ENCODE peak calls at places on chromosomes 7 and 10, in ten cellular contexts. X is fibroblast of lung; V is CD8-positive, alpha-beta T cell; F is EH; O is iris pigment epithelial cell; R is CD8-positive, alpha-beta memory T cell; U is NCI-H1105; Z is substantia nigra; S is activated CD4-positive, alpha-beta T cell treated with anti-CD3 and anti-CD28 coated beads, Interleukin-2, amount 10 ng/mL, durations not matched to agents 7 days and 5 days; D is stimulated activated naive CD4-positive, alpha-beta T cell. G is an unnamed sample.

GRCh38 chr7:138239244-138239643 is 163.0 kb downstream of the AKR1D1 start:
- DNase-seq in X (peak), V (no peak), F (no peak), O (peak), R (no peak), U (no peak), Z (no peak), S (no peak), D (no peak), G (no peak)

GRCh38 chr7:22667562-22668239 is 59.3 kb upstream of the IL6 start:
- DNase-seq in X (peak), V (no peak), F (peak), O (peak), R (no peak), U (no peak), Z (no peak), S (no peak), D (no peak), G (no peak)

GRCh38 chr7:87886875-87887274 is 10.6 kb downstream of the DBF4 start:
- DNase-seq in X (peak), V (no peak), F (peak), O (peak), R (no peak), U (no peak), Z (no peak), S (no peak), D (peak), G (no peak)

GRCh38 chr7:155388561-155388960 is 69.4 kb upstream of the EN2 start:
- DNase-seq in X (no peak), V (no peak), F (no peak), O (no peak), R (no peak), U (no peak), Z (no peak), S (no peak), D (no peak), G (no peak)

GRCh38 chr7:145692237-145692950 is 424.2 kb upstream of the CNTNAP2 start:
- DNase-seq in X (peak), V (no peak), F (no peak), O (no peak), R (no peak), U (no peak), Z (no peak), S (no peak), D (no peak), G (no peak)

GRCh38 chr7:88928266-88928665 is 132.7 kb upstream of the TEX47 start:
- DNase-seq in X (no peak), V (no peak), F (no peak), O (no peak), R (no peak), U (no peak), Z (no peak), S (no peak), D (no peak), G (no peak)

GRCh38 chr10:33265621-33266020 is 68.8 kb downstream of the NRP1 start:
- DNase-seq in X (no peak), V (no peak), F (no peak), O (no peak), R (no peak), U (no peak), Z (no peak), S (peak), D (no peak), G (no peak)

GRCh38 chr10:80523776-80524175 is 13.9 kb upstream of the SH2D4B start:
- DNase-seq in X (no peak), V (no peak), F (no peak), O (no peak), R (no peak), U (no peak), Z (no peak), S (no peak), D (no peak), G (no peak)

G was measured in SIG-M5.